ENCODE peak calls at places on chromosomes 16 and 17, in five cellular contexts. J is T-helper 1 cell; F is stimulated activated CD8-positive, alpha-beta memory T cell treated with anti-CD3 and anti-CD28 coated beads, Interleukin-7, amount 100 ng/mL, for 4 hours; Z is AG04449; V is activated gamma-delta T cell treated with Interleukin-2 at 50 U/mL for 16 hours. U is an unnamed sample.

GRCh38 chr17:42878123-42878880 is 22.3 kb upstream of the G6PC1 start:
- DNase-seq in V (no peak), F (no peak), J (no peak), Z (no peak), U (no peak)

GRCh38 chr16:2702438-2702825 is 17.6 kb downstream of the PRSS27 start:
- DNase-seq in F (no peak), Z (no peak), V (no peak), J (no peak), U (no peak)

GRCh38 chr16:31876955-31877828 is 3.6 kb downstream of the ZNF267 start:
- DNase-seq in V (peak; percentile 46), J (peak; percentile 34), F (peak; percentile 28), Z (peak; percentile 65), U (peak; percentile 92)

GRCh38 chr17:52420555-52421078 is 262.1 kb upstream of the CA10 start:
- DNase-seq in F (no peak), Z (no peak), V (no peak), J (no peak), U (no peak)

GRCh38 chr16:28304214-28304613 is 11.9 kb downstream of the SBK1 start:
- DNase-seq in Z (no peak), J (no peak), V (no peak), F (no peak), U (no peak)

GRCh38 chr16:1688807-1689560 is 10.9 kb downstream of the JPT2 start:
- DNase-seq in F (no peak), J (no peak), V (no peak), Z (no peak), U (no peak)

GRCh38 chr16:19132898-19133297 is 19.1 kb downstream of the ITPRIPL2 start:
- DNase-seq in Z (no peak), V (no peak), F (no peak), J (no peak), U (no peak)

GRCh38 chr17:12683299-12683698 is 17.6 kb downstream of the MYOCD start:
- DNase-seq in Z (no peak), V (no peak), J (no peak), F (no peak), U (no peak)

GRCh38 chr16:3121843-3122467 is 9.6 kb downstream of the ZNF205 start:
- DNase-seq in J (no peak), V (no peak), F (no peak), Z (no peak), U (no peak)

GRCh38 chr17:27396941-27397340 is 59.3 kb upstream of the KSR1 start:
- DNase-seq in Z (no peak), V (no peak), J (no peak), F (no peak), U (no peak)

GRCh38 chr16:79589495-79590134 is 10.9 kb downstream of the MAF start:
- DNase-seq in F (no peak), V (no peak), Z (no peak), J (no peak), U (no peak)

GRCh38 chr17:77540975-77541374 is 400.2 kb downstream of the SEC14L1 start:
- DNase-seq in V (no peak), J (no peak), F (no peak), Z (no peak), U (no peak)

GRCh38 chr17:73727941-73728340 is 83.7 kb upstream of the SDK2 start:
- DNase-seq in Z (no peak), F (no peak), J (no peak), V (no peak), U (no peak)

GRCh38 chr17:72090108-72090507 is 30.7 kb upstream of the SOX9 start:
- DNase-seq in F (no peak), Z (no peak), V (no peak), J (no peak), U (no peak)

GRCh38 chr17:3475155-3475808 is 515 bp upstream of the ASPA start:
- DNase-seq in F (no peak), V (no peak), Z (no peak), J (no peak), U (no peak)

GRCh38 chr17:32269377-32269776 is 3.7 kb downstream of the RHBDL3 start:
- DNase-seq in V (no peak), Z (no peak), F (no peak), J (no peak), U (peak; percentile 32)